ENCODE peak calls at places on chromosomes 16 and 17, in five cellular contexts. One of them, this sample, is unnamed.

GRCh38 chr17:76659928-76660614 is 16.5 kb upstream of the ST6GALNAC1 start:
- DNase-seq in HS-5: no peak
- DNase-seq in SW 1271: no peak
- DNase-seq in NCI-H510A: no peak
- DNase-seq in stimulated activated CD8-positive, alpha-beta memory T cell treated with anti-CD3 and anti-CD28 coated beads, Interleukin-7, amount 100 ng/mL, for 1 hour: no peak
- DNase-seq in this sample: no peak

GRCh38 chr16:20740901-20741491 is 622 bp downstream of the THUMPD1 start:
- DNase-seq in HS-5: peak; percentile 35
- DNase-seq in SW 1271: peak; percentile 52
- DNase-seq in NCI-H510A: peak; percentile 77
- DNase-seq in stimulated activated CD8-positive, alpha-beta memory T cell treated with anti-CD3 and anti-CD28 coated beads, Interleukin-7, amount 100 ng/mL, for 1 hour: peak; percentile 81
- DNase-seq in this sample: peak; percentile 91

GRCh38 chr17:9240659-9241370 is 219.5 kb downstream of the NTN1 start:
- DNase-seq in HS-5: no peak
- DNase-seq in SW 1271: no peak
- DNase-seq in NCI-H510A: no peak
- DNase-seq in stimulated activated CD8-positive, alpha-beta memory T cell treated with anti-CD3 and anti-CD28 coated beads, Interleukin-7, amount 100 ng/mL, for 1 hour: no peak
- DNase-seq in this sample: no peak

GRCh38 chr17:30942311-30943079 is 20.8 kb downstream of the ADAP2 start:
- DNase-seq in HS-5: no peak
- DNase-seq in SW 1271: no peak
- DNase-seq in NCI-H510A: no peak
- DNase-seq in stimulated activated CD8-positive, alpha-beta memory T cell treated with anti-CD3 and anti-CD28 coated beads, Interleukin-7, amount 100 ng/mL, for 1 hour: no peak
- DNase-seq in this sample: no peak

GRCh38 chr17:70535986-70536385 is 366.7 kb downstream of the KCNJ2 start:
- DNase-seq in HS-5: no peak
- DNase-seq in SW 1271: no peak
- DNase-seq in NCI-H510A: no peak
- DNase-seq in stimulated activated CD8-positive, alpha-beta memory T cell treated with anti-CD3 and anti-CD28 coated beads, Interleukin-7, amount 100 ng/mL, for 1 hour: no peak
- DNase-seq in this sample: no peak

GRCh38 chr17:41786227-41787020 is at the start of gene JUP:
- DNase-seq in HS-5: peak; percentile 60
- DNase-seq in SW 1271: peak; percentile 97
- DNase-seq in NCI-H510A: peak; percentile 99
- DNase-seq in stimulated activated CD8-positive, alpha-beta memory T cell treated with anti-CD3 and anti-CD28 coated beads, Interleukin-7, amount 100 ng/mL, for 1 hour: peak; percentile 65
- DNase-seq in this sample: peak; percentile 97

GRCh38 chr17:10614536-10615155 is 42.5 kb downstream of the MYH3 start:
- DNase-seq in HS-5: no peak
- DNase-seq in SW 1271: peak; percentile 47
- DNase-seq in NCI-H510A: no peak
- DNase-seq in stimulated activated CD8-positive, alpha-beta memory T cell treated with anti-CD3 and anti-CD28 coated beads, Interleukin-7, amount 100 ng/mL, for 1 hour: no peak
- DNase-seq in this sample: no peak

GRCh38 chr17:3804503-3804931 is 3.5 kb upstream of the ITGAE start:
- DNase-seq in HS-5: no peak
- DNase-seq in SW 1271: no peak
- DNase-seq in NCI-H510A: no peak
- DNase-seq in stimulated activated CD8-positive, alpha-beta memory T cell treated with anti-CD3 and anti-CD28 coated beads, Interleukin-7, amount 100 ng/mL, for 1 hour: no peak
- DNase-seq in this sample: peak; percentile 82

GRCh38 chr17:60390223-60390622 is 1.7 kb downstream of the USP32 start:
- DNase-seq in HS-5: peak; percentile 71
- DNase-seq in SW 1271: peak; percentile 25
- DNase-seq in NCI-H510A: no peak
- DNase-seq in stimulated activated CD8-positive, alpha-beta memory T cell treated with anti-CD3 and anti-CD28 coated beads, Interleukin-7, amount 100 ng/mL, for 1 hour: no peak
- DNase-seq in this sample: no peak

GRCh38 chr17:45646288-45646988 is 137.7 kb upstream of the CRHR1 start:
- DNase-seq in HS-5: no peak
- DNase-seq in SW 1271: no peak
- DNase-seq in NCI-H510A: no peak
- DNase-seq in stimulated activated CD8-positive, alpha-beta memory T cell treated with anti-CD3 and anti-CD28 coated beads, Interleukin-7, amount 100 ng/mL, for 1 hour: no peak
- DNase-seq in this sample: no peak

GRCh38 chr17:48011405-48012150 is 26.0 kb downstream of the COPZ2 start:
- DNase-seq in HS-5: peak; percentile 26
- DNase-seq in SW 1271: no peak
- DNase-seq in NCI-H510A: peak; percentile 78
- DNase-seq in stimulated activated CD8-positive, alpha-beta memory T cell treated with anti-CD3 and anti-CD28 coated beads, Interleukin-7, amount 100 ng/mL, for 1 hour: no peak
- DNase-seq in this sample: no peak

GRCh38 chr16:1343428-1344242 is 8.0 kb downstream of the TSR3 start:
- DNase-seq in HS-5: no peak
- DNase-seq in SW 1271: no peak
- DNase-seq in NCI-H510A: no peak
- DNase-seq in stimulated activated CD8-positive, alpha-beta memory T cell treated with anti-CD3 and anti-CD28 coated beads, Interleukin-7, amount 100 ng/mL, for 1 hour: no peak
- DNase-seq in this sample: no peak

GRCh38 chr17:17180141-17180603 is 26.0 kb downstream of the PLD6 start:
- DNase-seq in HS-5: no peak
- DNase-seq in SW 1271: no peak
- DNase-seq in NCI-H510A: no peak
- DNase-seq in stimulated activated CD8-positive, alpha-beta memory T cell treated with anti-CD3 and anti-CD28 coated beads, Interleukin-7, amount 100 ng/mL, for 1 hour: no peak
- DNase-seq in this sample: no peak

GRCh38 chr17:41796066-41796895 is 9.8 kb upstream of the JUP start:
- DNase-seq in HS-5: no peak
- DNase-seq in SW 1271: no peak
- DNase-seq in NCI-H510A: no peak
- DNase-seq in stimulated activated CD8-positive, alpha-beta memory T cell treated with anti-CD3 and anti-CD28 coated beads, Interleukin-7, amount 100 ng/mL, for 1 hour: no peak
- DNase-seq in this sample: no peak

GRCh38 chr16:56477096-56477878 is 25.9 kb downstream of the OGFOD1 start:
- DNase-seq in HS-5: peak; percentile 75
- DNase-seq in SW 1271: peak; percentile 68
- DNase-seq in NCI-H510A: no peak
- DNase-seq in stimulated activated CD8-positive, alpha-beta memory T cell treated with anti-CD3 and anti-CD28 coated beads, Interleukin-7, amount 100 ng/mL, for 1 hour: no peak
- DNase-seq in this sample: no peak

GRCh38 chr16:49338867-49339266 is 34.7 kb upstream of the C16orf78 start:
- DNase-seq in HS-5: no peak
- DNase-seq in SW 1271: no peak
- DNase-seq in NCI-H510A: no peak
- DNase-seq in stimulated activated CD8-positive, alpha-beta memory T cell treated with anti-CD3 and anti-CD28 coated beads, Interleukin-7, amount 100 ng/mL, for 1 hour: no peak
- DNase-seq in this sample: no peak

GRCh38 chr17:68295086-68295485 is 3.8 kb downstream of the ARSG start:
- DNase-seq in HS-5: no peak
- DNase-seq in SW 1271: no peak
- DNase-seq in NCI-H510A: no peak
- DNase-seq in stimulated activated CD8-positive, alpha-beta memory T cell treated with anti-CD3 and anti-CD28 coated beads, Interleukin-7, amount 100 ng/mL, for 1 hour: no peak
- DNase-seq in this sample: no peak

GRCh38 chr17:44672479-44673093 is 16.3 kb downstream of the MEIOC start:
- DNase-seq in HS-5: no peak
- DNase-seq in SW 1271: peak; percentile 57
- DNase-seq in NCI-H510A: no peak
- DNase-seq in stimulated activated CD8-positive, alpha-beta memory T cell treated with anti-CD3 and anti-CD28 coated beads, Interleukin-7, amount 100 ng/mL, for 1 hour: no peak
- DNase-seq in this sample: no peak

GRCh38 chr17:53137919-53138318 is 684.8 kb upstream of the KIF2B start:
- DNase-seq in HS-5: no peak
- DNase-seq in SW 1271: no peak
- DNase-seq in NCI-H510A: no peak
- DNase-seq in stimulated activated CD8-positive, alpha-beta memory T cell treated with anti-CD3 and anti-CD28 coated beads, Interleukin-7, amount 100 ng/mL, for 1 hour: no peak
- DNase-seq in this sample: no peak

GRCh38 chr16:84726670-84727467 is 27.1 kb downstream of the USP10 start:
- DNase-seq in HS-5: no peak
- DNase-seq in SW 1271: peak; percentile 26
- DNase-seq in NCI-H510A: no peak
- DNase-seq in stimulated activated CD8-positive, alpha-beta memory T cell treated with anti-CD3 and anti-CD28 coated beads, Interleukin-7, amount 100 ng/mL, for 1 hour: no peak
- DNase-seq in this sample: peak; percentile 58

GRCh38 chr17:67245073-67245693 is at the start of gene HELZ:
- DNase-seq in HS-5: no peak
- DNase-seq in SW 1271: peak; percentile 86
- DNase-seq in NCI-H510A: peak; percentile 67
- DNase-seq in stimulated activated CD8-positive, alpha-beta memory T cell treated with anti-CD3 and anti-CD28 coated beads, Interleukin-7, amount 100 ng/mL, for 1 hour: peak; percentile 45
- DNase-seq in this sample: peak; percentile 82

GRCh38 chr16:67860589-67861398 is 12.1 kb upstream of the EDC4 start:
- DNase-seq in HS-5: no peak
- DNase-seq in SW 1271: peak; percentile 35
- DNase-seq in NCI-H510A: no peak
- DNase-seq in stimulated activated CD8-positive, alpha-beta memory T cell treated with anti-CD3 and anti-CD28 coated beads, Interleukin-7, amount 100 ng/mL, for 1 hour: no peak
- DNase-seq in this sample: no peak

GRCh38 chr16:69672998-69673713 is 53.2 kb downstream of the NQO1 start:
- DNase-seq in HS-5: no peak
- DNase-seq in SW 1271: no peak
- DNase-seq in NCI-H510A: no peak
- DNase-seq in stimulated activated CD8-positive, alpha-beta memory T cell treated with anti-CD3 and anti-CD28 coated beads, Interleukin-7, amount 100 ng/mL, for 1 hour: no peak
- DNase-seq in this sample: no peak

GRCh38 chr17:29682987-29683386 is 60.3 kb upstream of the CORO6 start:
- DNase-seq in HS-5: no peak
- DNase-seq in SW 1271: no peak
- DNase-seq in NCI-H510A: no peak
- DNase-seq in stimulated activated CD8-positive, alpha-beta memory T cell treated with anti-CD3 and anti-CD28 coated beads, Interleukin-7, amount 100 ng/mL, for 1 hour: no peak
- DNase-seq in this sample: no peak

GRCh38 chr16:55478827-55479559 is at the start of gene MMP2:
- DNase-seq in HS-5: no peak
- DNase-seq in SW 1271: no peak
- DNase-seq in NCI-H510A: no peak
- DNase-seq in stimulated activated CD8-positive, alpha-beta memory T cell treated with anti-CD3 and anti-CD28 coated beads, Interleukin-7, amount 100 ng/mL, for 1 hour: no peak
- DNase-seq in this sample: no peak

GRCh38 chr17:63699638-63700527 is at the start of gene LIMD2:
- DNase-seq in HS-5: no peak
- DNase-seq in SW 1271: no peak
- DNase-seq in NCI-H510A: peak; percentile 86
- DNase-seq in stimulated activated CD8-positive, alpha-beta memory T cell treated with anti-CD3 and anti-CD28 coated beads, Interleukin-7, amount 100 ng/mL, for 1 hour: peak; percentile 77
- DNase-seq in this sample: peak; percentile 85

GRCh38 chr17:15966183-15966878 is 21.4 kb downstream of the ADORA2B start:
- DNase-seq in HS-5: no peak
- DNase-seq in SW 1271: no peak
- DNase-seq in NCI-H510A: peak; percentile 76
- DNase-seq in stimulated activated CD8-positive, alpha-beta memory T cell treated with anti-CD3 and anti-CD28 coated beads, Interleukin-7, amount 100 ng/mL, for 1 hour: no peak
- DNase-seq in this sample: no peak

GRCh38 chr17:78669256-78669974 is 92.2 kb upstream of the DNAH17 start:
- DNase-seq in HS-5: no peak
- DNase-seq in SW 1271: no peak
- DNase-seq in NCI-H510A: no peak
- DNase-seq in stimulated activated CD8-positive, alpha-beta memory T cell treated with anti-CD3 and anti-CD28 coated beads, Interleukin-7, amount 100 ng/mL, for 1 hour: no peak
- DNase-seq in this sample: no peak

GRCh38 chr16:67431077-67431804 is at the start of gene HSD11B2:
- DNase-seq in HS-5: no peak
- DNase-seq in SW 1271: peak; percentile 47
- DNase-seq in NCI-H510A: peak; percentile 70
- DNase-seq in stimulated activated CD8-positive, alpha-beta memory T cell treated with anti-CD3 and anti-CD28 coated beads, Interleukin-7, amount 100 ng/mL, for 1 hour: no peak
- DNase-seq in this sample: no peak

GRCh38 chr17:73879987-73880386 is 235.7 kb upstream of the SDK2 start:
- DNase-seq in HS-5: no peak
- DNase-seq in SW 1271: no peak
- DNase-seq in NCI-H510A: no peak
- DNase-seq in stimulated activated CD8-positive, alpha-beta memory T cell treated with anti-CD3 and anti-CD28 coated beads, Interleukin-7, amount 100 ng/mL, for 1 hour: no peak
- DNase-seq in this sample: no peak

GRCh38 chr16:82834156-82834758 is 207.5 kb downstream of the CDH13 start:
- DNase-seq in HS-5: no peak
- DNase-seq in SW 1271: no peak
- DNase-seq in NCI-H510A: no peak
- DNase-seq in stimulated activated CD8-positive, alpha-beta memory T cell treated with anti-CD3 and anti-CD28 coated beads, Interleukin-7, amount 100 ng/mL, for 1 hour: no peak
- DNase-seq in this sample: no peak

GRCh38 chr17:1909985-1910384 is 80.2 kb downstream of the RPA1 start:
- DNase-seq in HS-5: no peak
- DNase-seq in SW 1271: no peak
- DNase-seq in NCI-H510A: no peak
- DNase-seq in stimulated activated CD8-positive, alpha-beta memory T cell treated with anti-CD3 and anti-CD28 coated beads, Interleukin-7, amount 100 ng/mL, for 1 hour: no peak
- DNase-seq in this sample: no peak

GRCh38 chr17:40097931-40098845 is 2.2 kb downstream of the NR1D1 start:
- DNase-seq in HS-5: no peak
- DNase-seq in SW 1271: no peak
- DNase-seq in NCI-H510A: no peak
- DNase-seq in stimulated activated CD8-positive, alpha-beta memory T cell treated with anti-CD3 and anti-CD28 coated beads, Interleukin-7, amount 100 ng/mL, for 1 hour: no peak
- DNase-seq in this sample: no peak

GRCh38 chr17:13888043-13888442 is 181.3 kb upstream of the COX10 start:
- DNase-seq in HS-5: no peak
- DNase-seq in SW 1271: no peak
- DNase-seq in NCI-H510A: no peak
- DNase-seq in stimulated activated CD8-positive, alpha-beta memory T cell treated with anti-CD3 and anti-CD28 coated beads, Interleukin-7, amount 100 ng/mL, for 1 hour: no peak
- DNase-seq in this sample: no peak

GRCh38 chr17:66837883-66838665 is 3.2 kb downstream of the CACNG5 start:
- DNase-seq in HS-5: no peak
- DNase-seq in SW 1271: no peak
- DNase-seq in NCI-H510A: no peak
- DNase-seq in stimulated activated CD8-positive, alpha-beta memory T cell treated with anti-CD3 and anti-CD28 coated beads, Interleukin-7, amount 100 ng/mL, for 1 hour: no peak
- DNase-seq in this sample: no peak

GRCh38 chr16:29765167-29766032 is 12.7 kb upstream of the ZG16 start:
- DNase-seq in HS-5: no peak
- DNase-seq in SW 1271: no peak
- DNase-seq in NCI-H510A: peak; percentile 98
- DNase-seq in stimulated activated CD8-positive, alpha-beta memory T cell treated with anti-CD3 and anti-CD28 coated beads, Interleukin-7, amount 100 ng/mL, for 1 hour: no peak
- DNase-seq in this sample: no peak